ENCODE peak calls at places on chromosomes 16 and 17, in five cellular contexts. N is right lobe of liver; K is Peyer's patch; W is CD8-positive, alpha-beta memory T cell; F is NT2/D1. E is an unnamed sample. For H3K27me3 and H3K4me1, the result is how much of the 10 kb centered on the place peaks cover.

GRCh38 chr17:2395258-2396170 is 5.3 kb downstream of the MNT start:
- DNase-seq in K (no peak), N (peak), W (peak), F (no peak), E (no peak)

GRCh38 chr17:67386965-67387551 is 10.0 kb downstream of the PITPNC1 start:
- DNase-seq in K (peak), F (no peak), W (peak), N (no peak), E (no peak)

GRCh38 chr17:31699281-31699680 is 159.8 kb downstream of the COPRS start:
- DNase-seq in K (no peak), N (no peak), F (no peak), W (no peak), E (no peak)

GRCh38 chr17:18148586-18148985 is 35.0 kb upstream of the ALKBH5 start:
- DNase-seq in N (no peak), F (no peak), K (no peak), W (no peak), E (no peak)

GRCh38 chr17:65039349-65039988 is 17.1 kb downstream of the GNA13 start:
- DNase-seq in F (no peak), K (peak), N (no peak), W (peak), E (no peak)

GRCh38 chr17:79730769-79731483 is at the start of gene ENPP7:
- DNase-seq in N (peak), K (peak), F (no peak), W (no peak), E (no peak)

GRCh38 chr17:4940625-4941021 is 555 bp downstream of the RNF167 start:
- DNase-seq in F (no peak), K (peak), W (peak), N (no peak), E (no peak)

GRCh38 chr17:74852237-74853047 is 7.2 kb downstream of the GRIN2C start:
- DNase-seq in K (peak), N (no peak), W (peak), F (peak), E (no peak)

GRCh38 chr17:66982011-66982508 is 17.6 kb downstream of the CACNG4 start:
- DNase-seq in N (no peak), W (no peak), F (no peak), K (no peak), E (no peak)

GRCh38 chr17:67491009-67491677 is 114.1 kb downstream of the PITPNC1 start:
- DNase-seq in N (no peak), K (peak), F (no peak), W (no peak), E (peak)

GRCh38 chr16:50173318-50173717 is 20.2 kb downstream of the TENT4B start:
- DNase-seq in F (no peak), N (no peak), W (no peak), K (no peak), E (no peak)

GRCh38 chr16:65274576-65274975 is 152.7 kb upstream of the CDH11 start:
- DNase-seq in K (no peak), W (no peak), N (no peak), F (no peak), E (no peak)

GRCh38 chr16:19523559-19524355 is at the start of gene CCP110:
- DNase-seq in W (peak), F (peak), N (peak), K (peak), E (peak)

GRCh38 chr16:12293017-12293618 is 316.6 kb downstream of the SNX29 start:
- DNase-seq in F (no peak), K (no peak), W (no peak), N (no peak), E (no peak)

GRCh38 chr16:84836967-84837366 is 17.2 kb downstream of the CRISPLD2 start:
- DNase-seq in N (no peak), W (no peak), K (no peak), F (no peak), E (no peak)

GRCh38 chr17:15408803-15409202 is 58.6 kb downstream of the CDRT4 start:
- DNase-seq in K (no peak), F (no peak), W (no peak), N (no peak), E (no peak)

GRCh38 chr16:16047761-16048160 is 98.3 kb downstream of the ABCC1 start:
- DNase-seq in K (no peak), F (no peak), W (no peak), N (no peak), E (no peak)

GRCh38 chr17:69717214-69717613 is 302.7 kb downstream of the MAP2K6 start:
- DNase-seq in W (no peak), N (no peak), F (no peak), K (no peak), E (no peak)

GRCh38 chr16:67311607-67312449 is 14.7 kb downstream of the KCTD19 start:
- DNase-seq in K (no peak), W (no peak), N (no peak), F (no peak), E (no peak)

GRCh38 chr17:82449136-82449882 is 1.2 kb downstream of the CYBC1 start:
- DNase-seq in K (peak), W (peak), F (no peak), N (peak), E (no peak)

GRCh38 chr16:12646490-12647274 is 157.0 kb downstream of the CPPED1 start:
- DNase-seq in W (no peak), K (no peak), N (peak), F (no peak), E (no peak)

GRCh38 chr17:55576237-55576998 is 65.2 kb upstream of the SMIM36 start:
- DNase-seq in N (no peak), K (no peak), W (no peak), F (no peak), E (peak)

GRCh38 chr16:18969050-18969854 is 14.5 kb upstream of the TMC7 start:
- DNase-seq in W (peak), N (peak), F (peak), K (peak), E (peak)

GRCh38 chr17:40177275-40177874 is at the start of gene RAPGEFL1:
- DNase-seq in F (peak), W (peak), N (peak), K (peak), E (peak)

GRCh38 chr17:70168044-70168978 is 1.0 kb upstream of the KCNJ2 start:
- DNase-seq in W (no peak), N (no peak), F (peak), K (peak), E (peak)

GRCh38 chr17:72516772-72517399 is 396.1 kb downstream of the SOX9 start:
- DNase-seq in N (no peak), F (no peak), K (no peak), W (no peak), E (no peak)

GRCh38 chr17:31575043-31575442 is 183.6 kb downstream of the RAB11FIP4 start:
- DNase-seq in N (no peak), W (no peak), F (no peak), K (no peak), E (no peak)

GRCh38 chr16:67541391-67542263 is 13.0 kb downstream of the RIPOR1 start:
- DNase-seq in N (peak), F (no peak), K (no peak), W (no peak), E (no peak)

GRCh38 chr17:40647549-40648325 is at the start of gene SMARCE1:
- DNase-seq in K (peak), W (peak), F (peak), N (peak), E (peak)

GRCh38 chr16:25155553-25156460 is 44.3 kb downstream of the LCMT1 start:
- DNase-seq in K (no peak), W (no peak), F (no peak), N (no peak), E (no peak)

GRCh38 chr17:17719966-17720543 is 38.8 kb downstream of the RAI1 start:
- DNase-seq in W (no peak), N (no peak), F (no peak), K (no peak), E (no peak)

GRCh38 chr17:71460943-71461342 is 659.9 kb upstream of the SOX9 start:
- DNase-seq in W (no peak), K (peak), N (no peak), F (no peak), E (no peak)

GRCh38 chr17:53061446-53061845 is 761.3 kb upstream of the KIF2B start:
- DNase-seq in K (no peak), N (no peak), W (no peak), F (peak), E (no peak)

GRCh38 chr17:82217120-82217529 is 4.5 kb upstream of the CCDC57 start:
- DNase-seq in W (no peak), N (peak), K (no peak), F (no peak), E (peak)

GRCh38 chr17:78781339-78782304 is at the start of gene CYTH1:
- DNase-seq in W (peak), K (peak), F (no peak), N (peak), E (peak)

GRCh38 chr17:19502517-19502916 is 31.1 kb upstream of the SLC47A1 start:
- DNase-seq in N (no peak), K (no peak), W (peak), F (no peak), E (no peak)

GRCh38 chr16:50002190-50002589 is 22.8 kb upstream of the CNEP1R1 start:
- DNase-seq in N (no peak), K (no peak), F (no peak), W (no peak), E (no peak)

GRCh38 chr17:72778161-72779151 is 314.0 kb downstream of the SLC39A11 start:
- DNase-seq in W (no peak), N (no peak), F (no peak), K (no peak), E (no peak)

GRCh38 chr16:89712476-89712805 is 8.3 kb downstream of the VPS9D1 start:
- DNase-seq in N (no peak), K (no peak), F (no peak), W (no peak), E (no peak)

GRCh38 chr16:22023505-22023904 is 15.6 kb downstream of the MOSMO start:
- DNase-seq in N (no peak), K (no peak), W (no peak), F (no peak), E (no peak)

GRCh38 chr16:78957328-78958100 is 643.0 kb downstream of the MAF start:
- DNase-seq in F (no peak), N (no peak), W (no peak), K (no peak), E (no peak)
- H3K4me3 ChIP-seq in F (no peak), N (no peak), W (no peak), K (no peak), E (no peak)

GRCh38 chr16:87598431-87598830 is 3.9 kb upstream of the JPH3 start:
- DNase-seq in F (no peak), K (no peak), N (no peak), W (no peak), E (no peak)

GRCh38 chr16:87595712-87596111 is 6.6 kb upstream of the JPH3 start:
- DNase-seq in K (no peak), N (no peak), F (no peak), W (no peak), E (no peak)

GRCh38 chr16:87597324-87597830 is 4.9 kb upstream of the JPH3 start:
- DNase-seq in W (no peak), N (no peak), K (no peak), F (no peak), E (no peak)

GRCh38 chr16:87592018-87592712 is 10.1 kb upstream of the JPH3 start:
- DNase-seq in W (no peak), F (no peak), K (no peak), N (no peak), E (peak)

GRCh38 chr16:87593710-87594258 is 8.5 kb upstream of the JPH3 start:
- DNase-seq in N (no peak), W (no peak), F (no peak), K (no peak), E (no peak)
- H3K27me3 ChIP-seq in N (under half), W (under half), F (under half), K (under half), E (under half)

GRCh38 chr17:57602896-57603295 is 142.2 kb downstream of the CCDC182 start:
- DNase-seq in K (no peak), N (no peak), W (no peak), F (no peak), E (no peak)

GRCh38 chr17:57604771-57605733 is 140.0 kb downstream of the CCDC182 start:
- DNase-seq in K (peak), F (no peak), W (peak), N (no peak), E (peak)

GRCh38 chr17:57605734-57606105 is 139.4 kb downstream of the CCDC182 start:
- DNase-seq in N (no peak), F (no peak), W (no peak), K (no peak), E (no peak)

GRCh38 chr17:57603978-57604377 is 141.1 kb downstream of the CCDC182 start:
- DNase-seq in F (no peak), W (peak), K (peak), N (no peak), E (peak)

GRCh38 chr17:57603541-57603940 is 141.6 kb downstream of the CCDC182 start:
- DNase-seq in F (no peak), N (no peak), W (no peak), K (no peak), E (peak)
- H3K4me1 ChIP-seq in F (under half), N (under half), W (half or more), K (under half), E (under half)

GRCh38 chr16:3577302-3577752 is at the start of gene NLRC3:
- DNase-seq in K (peak), N (no peak), F (no peak), W (peak), E (no peak)

GRCh38 chr16:3580271-3580670 is 3.1 kb upstream of the NLRC3 start:
- DNase-seq in W (no peak), N (no peak), K (no peak), F (no peak), E (no peak)

GRCh38 chr16:3578121-3578520 is 918 bp upstream of the NLRC3 start:
- DNase-seq in W (peak), F (no peak), K (peak), N (no peak), E (no peak)

GRCh38 chr16:3579776-3580175 is 2.6 kb upstream of the NLRC3 start:
- DNase-seq in W (no peak), N (no peak), K (no peak), F (no peak), E (no peak)

GRCh38 chr16:3578610-3579551 is 1.7 kb upstream of the NLRC3 start:
- DNase-seq in N (no peak), K (peak), F (no peak), W (peak), E (no peak)
- H3K4me3 ChIP-seq in N (no peak), K (no peak), F (no peak), W (peak), E (no peak)

GRCh38 chr17:47857551-47858410 is 6.8 kb upstream of the SP6 start:
- DNase-seq in K (no peak), F (no peak), W (no peak), N (peak), E (no peak)
- H3K27me3 ChIP-seq in K (under half), F (under half), W (under half), N (under half), E (under half)

GRCh38 chr16:14378131-14378551 is 251.9 kb downstream of the PARN start:
- DNase-seq in W (no peak), K (no peak), F (no peak), N (no peak), E (no peak)
- H3K4me1 ChIP-seq in W (under half), K (under half), F (under half), N (under half), E (under half)

GRCh38 chr16:70430667-70431536 is 8.0 kb downstream of the ST3GAL2 start:
- DNase-seq in F (no peak), N (no peak), K (peak), W (peak), E (no peak)
- H3K4me3 ChIP-seq in F (no peak), N (no peak), K (no peak), W (peak), E (no peak)